ENCODE peak calls at places on chromosomes 3 and 15, in nine cellular contexts. S is aorta; E is CD8-positive, alpha-beta T cell; N is cardiac muscle cell; F is iPS DF 6.9; T is RWPE2; O is HL-60; B is left lung; R is right lobe of liver. H is an unnamed sample.

GRCh38 chr3:129651316-129652202 is 45.1 kb upstream of the PLXND1 start:
- DNase-seq in S (no peak), E (no peak), N (peak), F (no peak), T (peak), O (no peak), B (no peak), R (no peak), H (no peak)

GRCh38 chr3:61637088-61638051 is 76.0 kb downstream of the PTPRG start:
- DNase-seq in S (no peak), E (no peak), N (peak), F (no peak), T (no peak), O (no peak), B (no peak), R (peak), H (peak)

GRCh38 chr3:71348831-71349230 is 234.7 kb downstream of the FOXP1 start:
- DNase-seq in S (no peak), E (no peak), N (no peak), F (no peak), T (no peak), O (no peak), B (no peak), R (no peak), H (no peak)

GRCh38 chr3:46999516-47000197 is 20.2 kb downstream of the NBEAL2 start:
- DNase-seq in S (peak), E (no peak), N (no peak), F (no peak), T (peak), O (no peak), B (no peak), R (no peak), H (peak)

GRCh38 chr3:179069762-179070390 is 1.7 kb downstream of the ZMAT3 start:
- DNase-seq in S (no peak), E (no peak), N (peak), F (no peak), T (no peak), O (no peak), B (no peak), R (no peak), H (no peak)

GRCh38 chr3:136856665-136857064 is 5.3 kb upstream of the NCK1 start:
- DNase-seq in S (no peak), E (no peak), N (no peak), F (no peak), T (no peak), O (no peak), B (no peak), R (no peak), H (no peak)

GRCh38 chr3:165195628-165196576 is at the start of gene SLITRK3:
- DNase-seq in S (peak), E (no peak), N (no peak), F (no peak), T (no peak), O (no peak), B (no peak), R (no peak), H (no peak)

GRCh38 chr15:29968099-29968892 is 114.5 kb upstream of the GOLGA8J start:
- DNase-seq in S (no peak), E (no peak), N (no peak), F (no peak), T (no peak), O (peak), B (no peak), R (no peak), H (no peak)

GRCh38 chr3:106249159-106249558 is 380.3 kb upstream of the CBLB start:
- DNase-seq in S (no peak), E (no peak), N (no peak), F (no peak), T (no peak), O (no peak), B (no peak), R (no peak), H (no peak)

GRCh38 chr15:73330206-73331051 is 38.3 kb downstream of the HCN4 start:
- DNase-seq in S (peak), E (no peak), N (no peak), F (no peak), T (peak), O (no peak), B (no peak), R (no peak), H (no peak)

GRCh38 chr15:22979699-22980188 is 424 bp downstream of the CYFIP1 start:
- DNase-seq in S (peak), E (no peak), N (peak), F (no peak), T (peak), O (no peak), B (no peak), R (no peak), H (no peak)

GRCh38 chr3:123723527-123724168 is 138.8 kb upstream of the HACD2 start:
- DNase-seq in S (no peak), E (peak), N (peak), F (peak), T (no peak), O (peak), B (peak), R (no peak), H (no peak)

GRCh38 chr15:74122403-74123130 is 7.8 kb upstream of the ISLR2 start:
- DNase-seq in S (no peak), E (no peak), N (no peak), F (no peak), T (no peak), O (no peak), B (no peak), R (no peak), H (peak)

GRCh38 chr3:167773584-167773983 is 38.1 kb downstream of the SERPINI1 start:
- DNase-seq in S (no peak), E (no peak), N (no peak), F (no peak), T (no peak), O (no peak), B (no peak), R (no peak), H (no peak)

GRCh38 chr3:128550113-128550440 is 57.1 kb upstream of the GATA2 start:
- DNase-seq in S (no peak), E (no peak), N (no peak), F (no peak), T (no peak), O (no peak), B (no peak), R (no peak), H (no peak)

DNA sequence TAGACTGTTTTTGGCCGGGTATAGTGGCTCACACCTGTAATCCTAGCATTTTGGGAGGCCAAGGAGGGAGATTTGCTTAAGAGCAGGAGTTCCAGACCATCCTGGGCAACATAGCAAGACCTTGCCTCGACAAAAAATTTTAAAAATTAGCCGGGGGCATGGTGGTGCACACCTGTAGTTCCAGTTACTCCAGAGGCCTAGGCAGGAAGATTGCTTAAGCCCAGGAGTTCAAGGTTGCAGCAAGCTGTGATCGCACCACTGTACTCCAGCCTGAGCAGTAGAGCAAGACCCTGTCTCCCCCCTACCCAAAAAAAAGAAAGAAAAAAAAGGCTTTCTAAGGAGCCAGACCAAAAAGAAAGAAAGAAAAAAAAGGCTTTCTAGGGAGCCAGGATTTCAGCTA is 36.7 kb downstream of the TMOD3 start:
- DNase-seq in S (no peak), E (no peak), N (no peak), F (no peak), T (no peak), O (no peak), B (no peak), R (no peak), H (no peak)
- H3K27ac ChIP-seq in S (no peak), E (no peak), N (no peak), F (no peak), T (peak), O (no peak), B (no peak), R (peak), H (no peak)

DNA sequence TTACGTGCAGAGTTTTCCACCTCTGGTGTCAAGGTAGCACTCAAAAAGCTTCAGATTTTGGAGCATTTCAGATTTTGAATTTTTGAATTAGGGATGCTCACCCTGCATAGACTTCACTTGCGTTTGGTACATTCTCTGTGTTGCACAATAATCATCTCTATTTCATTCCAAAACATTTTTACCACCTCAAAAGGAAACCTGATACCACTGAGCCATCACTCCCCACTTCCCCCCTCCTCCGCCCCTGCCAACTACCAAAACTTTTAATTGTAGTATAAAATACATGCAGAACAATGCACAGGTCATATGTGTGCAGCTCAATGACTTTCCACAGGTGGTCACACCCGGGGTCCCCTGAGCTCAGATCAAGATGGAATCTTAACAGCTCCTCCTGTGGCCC is 208.8 kb downstream of the SV2B start:
- DNase-seq in S (no peak), E (no peak), N (no peak), F (no peak), T (no peak), O (no peak), B (no peak), R (no peak), H (no peak)
- H3K27ac ChIP-seq in S (no peak), E (no peak), N (no peak), F (no peak), T (no peak), O (peak), B (no peak), R (no peak), H (no peak)

GRCh38 chr3:49256152-49256551 is 20.9 kb downstream of the C3orf62 start:
- DNase-seq in S (peak), E (no peak), N (no peak), F (no peak), T (no peak), O (no peak), B (no peak), R (no peak), H (no peak)
- H3K27ac ChIP-seq in S (no peak), E (no peak), N (no peak), F (no peak), T (no peak), O (no peak), B (no peak), R (no peak), H (no peak)

GRCh38 chr3:73772599-73772998 is 147.9 kb upstream of the PDZRN3 start:
- DNase-seq in S (no peak), E (no peak), N (no peak), F (no peak), T (no peak), O (no peak), B (no peak), R (no peak), H (no peak)

GRCh38 chr3:73768594-73769308 is 144.0 kb upstream of the PDZRN3 start:
- DNase-seq in S (no peak), E (no peak), N (peak), F (no peak), T (no peak), O (no peak), B (no peak), R (no peak), H (no peak)

GRCh38 chr3:73772076-73772475 is 147.3 kb upstream of the PDZRN3 start:
- DNase-seq in S (no peak), E (no peak), N (no peak), F (no peak), T (no peak), O (no peak), B (no peak), R (no peak), H (no peak)

GRCh38 chr3:73774645-73775044 is 149.9 kb upstream of the PDZRN3 start:
- DNase-seq in S (no peak), E (no peak), N (no peak), F (no peak), T (no peak), O (no peak), B (no peak), R (no peak), H (no peak)

DNA sequence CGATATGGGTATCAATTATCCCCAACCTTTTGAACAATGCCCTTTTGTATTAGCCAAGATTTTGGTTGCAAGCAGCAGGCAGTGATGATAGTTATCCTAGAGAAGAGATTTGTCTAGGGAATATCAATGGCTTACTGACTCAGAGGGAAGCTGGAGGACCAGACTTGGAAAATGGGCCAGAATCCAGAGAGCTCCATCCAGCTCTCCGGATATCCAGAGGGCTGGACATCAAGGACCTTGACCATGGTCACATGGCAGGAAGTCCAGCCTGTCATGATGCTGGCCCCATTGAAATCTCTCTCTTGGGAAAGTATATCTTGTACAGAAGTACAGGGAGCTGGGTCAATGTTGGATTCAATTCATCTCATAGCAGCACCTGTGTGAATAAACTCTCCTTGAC is 148.5 kb upstream of the PDZRN3 start:
- DNase-seq in S (no peak), E (no peak), N (no peak), F (no peak), T (no peak), O (no peak), B (no peak), R (no peak), H (no peak)
- H3K27ac ChIP-seq in S (no peak), E (no peak), N (no peak), F (no peak), T (no peak), O (no peak), B (no peak), R (no peak), H (no peak)

H was measured in Peyer's patch.